ENCODE peak calls at places on chromosomes 6 and 20, in five cellular contexts. H is neural crest cell, I is SW480, D is OCI-LY7, B is RWPE1. Z is an unnamed sample.

GRCh38 chr20:18225652-18226051 is 62.7 kb upstream of the ZNF133 start:
- DNase-seq in D (no peak), I (no peak), H (no peak), B (no peak), Z (no peak)

GRCh38 chr6:167858086-167858591 is 31.4 kb downstream of the AFDN start:
- DNase-seq in I (no peak), H (no peak), D (no peak), B (no peak), Z (no peak)

GRCh38 chr6:145347256-145347655 is 388.1 kb downstream of the EPM2A start:
- DNase-seq in H (no peak), D (no peak), B (no peak), I (no peak), Z (no peak)

GRCh38 chr6:91273729-91274128 is 686.9 kb upstream of the MAP3K7 start:
- DNase-seq in B (no peak), H (no peak), I (no peak), D (no peak), Z (no peak)

GRCh38 chr6:151269318-151269995 is 29.7 kb downstream of the AKAP12 start:
- DNase-seq in D (no peak), I (no peak), H (no peak), B (no peak), Z (no peak)

GRCh38 chr20:57611605-57612311 is 8.5 kb downstream of the ZBP1 start:
- DNase-seq in B (no peak), H (no peak), I (peak), D (no peak), Z (no peak)

GRCh38 chr6:41427642-41428401 is 92.4 kb downstream of the NCR2 start:
- DNase-seq in D (no peak), B (peak), I (peak), H (peak), Z (no peak)

GRCh38 chr20:51189814-51190782 is 167.2 kb upstream of the KCNG1 start:
- DNase-seq in D (no peak), H (no peak), I (no peak), B (no peak), Z (no peak)

GRCh38 chr6:41975276-41975675 is 33.7 kb upstream of the CCND3 start:
- DNase-seq in B (no peak), I (no peak), D (no peak), H (no peak), Z (no peak)

GRCh38 chr6:146357578-146358340 is 185.9 kb upstream of the RAB32 start:
- DNase-seq in H (no peak), D (no peak), I (peak), B (peak), Z (no peak)

GRCh38 chr6:151044465-151045441 is 179.3 kb downstream of the MTHFD1L start:
- DNase-seq in D (no peak), B (peak), H (no peak), I (peak), Z (no peak)

GRCh38 chr6:29602564-29603361 is 17.8 kb downstream of the OR2H2 start:
- DNase-seq in B (peak), H (peak), I (no peak), D (peak), Z (no peak)

GRCh38 chr20:38602185-38602581 is 574 bp downstream of the ARHGAP40 start:
- DNase-seq in D (no peak), I (no peak), B (no peak), H (no peak), Z (no peak)

GRCh38 chr6:127420558-127420957 is 38.6 kb downstream of the KIAA0408 start:
- DNase-seq in D (peak), I (peak), B (peak), H (peak), Z (no peak)

GRCh38 chr20:5065489-5066383 is 54.0 kb downstream of the PCNA start:
- DNase-seq in D (no peak), B (peak), I (peak), H (no peak), Z (no peak)

GRCh38 chr6:2725999-2726567 is 24.6 kb downstream of the MYLK4 start:
- DNase-seq in B (no peak), D (no peak), I (no peak), H (no peak), Z (no peak)

GRCh38 chr6:113856571-113857564 is at the start of gene MARCKS:
- DNase-seq in B (peak), I (peak), H (peak), D (peak), Z (no peak)

Z was measured in cortex of kidney.